ENCODE peak calls at places on chromosomes 2 and 18, in five cellular contexts. Z is HEK293T, T is right cardiac atrium, Q is substantia nigra, K is posterior cingulate gyrus. L is an unnamed sample.

GRCh38 chr18:23618862-23619387 is 32.6 kb upstream of the NPC1 start:
- DNase-seq in T (peak), Z (no peak), Q (no peak), K (no peak), L (no peak)

GRCh38 chr2:1603521-1603920 is 140.8 kb downstream of the PXDN start:
- DNase-seq in K (no peak), T (no peak), Z (no peak), Q (no peak), L (no peak)

GRCh38 chr18:49185636-49186035 is 234.9 kb upstream of the SMAD7 start:
- DNase-seq in K (no peak), Q (no peak), T (no peak), Z (no peak), L (no peak)

GRCh38 chr18:43620936-43621335 is 343.6 kb upstream of the SYT4 start:
- DNase-seq in Q (no peak), T (peak), Z (peak), K (no peak), L (no peak)

GRCh38 chr2:105257981-105258380 is 16.4 kb downstream of the GPR45 start:
- DNase-seq in Z (no peak), K (no peak), T (no peak), Q (no peak), L (no peak)

GRCh38 chr2:17918789-17919188 is 40.3 kb downstream of the KCNS3 start:
- DNase-seq in Z (no peak), Q (no peak), K (no peak), T (no peak), L (no peak)

GRCh38 chr2:27571197-27571596 is 11.6 kb upstream of the ZNF512 start:
- DNase-seq in Q (no peak), K (no peak), T (no peak), Z (no peak), L (no peak)

GRCh38 chr2:11368059-11368572 is 23.7 kb upstream of the ROCK2 start:
- DNase-seq in T (peak), Z (no peak), Q (no peak), K (no peak), L (no peak)

GRCh38 chr2:9415770-9416169 is 7.6 kb downstream of the ITGB1BP1 start:
- DNase-seq in K (no peak), Q (no peak), Z (no peak), T (no peak), L (no peak)

GRCh38 chr18:49890041-49890440 is 76.7 kb upstream of the ACAA2 start:
- DNase-seq in Z (no peak), K (no peak), Q (no peak), T (no peak), L (no peak)

GRCh38 chr2:9760069-9760910 is 83.0 kb upstream of the TAF1B start:
- DNase-seq in K (no peak), T (no peak), Q (no peak), Z (no peak), L (no peak)

GRCh38 chr2:155145758-155146229 is 447.3 kb downstream of the KCNJ3 start:
- DNase-seq in T (no peak), K (no peak), Z (no peak), Q (no peak), L (no peak)

GRCh38 chr2:218745160-218745558 is 34.5 kb downstream of the TTLL4 start:
- DNase-seq in T (no peak), Q (no peak), Z (no peak), K (no peak), L (no peak)

GRCh38 chr2:29022455-29023128 is 41.5 kb downstream of the TOGARAM2 start:
- DNase-seq in T (no peak), Z (no peak), K (no peak), Q (no peak), L (no peak)

GRCh38 chr2:37379881-37380296 is 35.5 kb downstream of the QPCT start:
- DNase-seq in Z (no peak), Q (no peak), T (no peak), K (no peak), L (no peak)

GRCh38 chr2:120443946-120444345 is 98.0 kb downstream of the INHBB start:
- DNase-seq in Q (no peak), T (no peak), Z (no peak), K (no peak), L (no peak)